ENCODE peak calls at places on chromosome 13, in seven cellular contexts. D is tibial artery, G is endodermal cell, Q is A673, M is GM12878, W is uterus, S is brain microvascular endothelial cell. V is an unnamed sample. For H3K27me3, the result is how much of the 10 kb centered on the place peaks cover.

GRCh38 chr13:113863511-113864302 is at the start of gene GAS6:
- DNase-seq in D (peak), M (no peak), G (peak), S (no peak), Q (no peak), W (peak), V (no peak)

GRCh38 chr13:113401452-113402415 is 37.8 kb upstream of the GRTP1 start:
- DNase-seq in D (peak), S (no peak), Q (no peak), W (no peak), M (no peak), G (peak), V (no peak)

GRCh38 chr13:95403349-95404140 is 102.3 kb upstream of the ABCC4 start:
- DNase-seq in D (no peak), Q (peak), W (no peak), M (no peak), G (peak), S (no peak), V (peak)

GRCh38 chr13:34756136-34756535 is 185.9 kb upstream of the NBEA start:
- DNase-seq in G (no peak), S (no peak), W (no peak), D (no peak), M (no peak), Q (no peak), V (no peak)

GRCh38 chr13:97975280-97975850 is 21.9 kb downstream of the IPO5 start:
- DNase-seq in M (no peak), S (no peak), D (no peak), Q (peak), G (no peak), W (no peak), V (no peak)

GRCh38 chr13:35920816-35921215 is 210.4 kb downstream of the DCLK1 start:
- DNase-seq in Q (no peak), W (no peak), G (peak), D (no peak), M (no peak), S (no peak), V (no peak)

GRCh38 chr13:41639955-41640780 is 182.8 kb downstream of the RGCC start:
- DNase-seq in M (no peak), G (no peak), W (peak), D (no peak), S (no peak), Q (peak), V (no peak)

GRCh38 chr13:63190742-63191141 is 1775.1 kb upstream of the PCDH20 start:
- DNase-seq in Q (peak), G (no peak), M (no peak), D (no peak), W (no peak), S (peak), V (no peak)

GRCh38 chr13:20193924-20194631 is 1.3 kb upstream of the GJB2 start:
- DNase-seq in Q (no peak), G (peak), S (no peak), W (no peak), M (no peak), D (no peak), V (no peak)

GRCh38 chr13:90918551-90918950 is 428.9 kb upstream of the MIR17HG start:
- DNase-seq in D (no peak), W (no peak), Q (peak), G (no peak), M (no peak), S (no peak), V (no peak)

GRCh38 chr13:51644649-51645048 is 60.4 kb downstream of the WDFY2 start:
- DNase-seq in D (no peak), G (no peak), Q (no peak), M (no peak), W (no peak), S (peak), V (no peak)

GRCh38 chr13:27789153-27789494 is 3.2 kb upstream of the GSX1 start:
- DNase-seq in D (no peak), M (no peak), W (no peak), G (no peak), S (no peak), Q (no peak), V (no peak)

GRCh38 chr13:106533940-106534843 is 1.3 kb downstream of the EFNB2 start:
- DNase-seq in W (peak), G (peak), S (peak), M (no peak), Q (no peak), D (peak), V (peak)

DNA sequence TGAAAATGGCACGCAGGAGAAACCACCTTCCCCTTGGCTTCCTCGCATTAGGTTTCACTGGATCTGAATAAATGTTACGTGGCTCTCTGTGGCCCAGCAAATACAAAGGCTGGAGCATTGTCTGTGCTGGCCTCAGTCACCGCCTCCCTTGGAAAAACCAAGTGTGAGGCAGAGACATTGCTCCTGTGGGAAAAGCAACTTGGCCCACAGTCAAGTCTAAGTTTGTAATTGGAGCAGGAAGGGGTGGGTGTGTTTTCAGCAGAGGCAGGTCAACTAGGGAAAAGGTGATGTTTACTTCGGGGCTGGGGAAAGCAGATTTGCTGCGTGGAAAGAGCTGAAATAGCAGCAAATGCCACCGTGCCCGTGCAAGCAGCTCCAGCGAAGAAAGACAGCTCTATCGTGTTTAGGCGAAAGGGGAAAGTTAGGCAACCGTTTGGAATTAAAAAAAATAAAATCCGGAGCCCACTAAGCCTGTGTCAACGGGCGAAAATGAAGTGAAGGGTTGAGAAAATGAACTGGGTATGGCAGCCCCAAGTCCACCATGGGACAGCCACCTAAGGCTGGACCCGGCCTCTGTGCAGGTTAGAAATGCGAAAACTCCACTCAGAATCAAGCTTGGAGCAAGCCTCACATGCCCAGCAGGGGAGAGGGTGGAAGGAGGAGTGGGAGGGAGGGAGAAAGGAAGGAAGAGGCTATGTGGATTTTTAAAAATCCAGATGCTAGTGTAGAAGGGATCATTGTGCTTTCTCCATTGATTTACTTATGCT is 101.4 kb downstream of the IRS2 start:
- DNase-seq in W (no peak), D (no peak), G (no peak), M (no peak), S (peak), Q (peak), V (no peak)
- H3K4me3 ChIP-seq in W (no peak), D (peak), G (no peak), M (no peak), S (no peak), Q (peak), V (no peak)

DNA sequence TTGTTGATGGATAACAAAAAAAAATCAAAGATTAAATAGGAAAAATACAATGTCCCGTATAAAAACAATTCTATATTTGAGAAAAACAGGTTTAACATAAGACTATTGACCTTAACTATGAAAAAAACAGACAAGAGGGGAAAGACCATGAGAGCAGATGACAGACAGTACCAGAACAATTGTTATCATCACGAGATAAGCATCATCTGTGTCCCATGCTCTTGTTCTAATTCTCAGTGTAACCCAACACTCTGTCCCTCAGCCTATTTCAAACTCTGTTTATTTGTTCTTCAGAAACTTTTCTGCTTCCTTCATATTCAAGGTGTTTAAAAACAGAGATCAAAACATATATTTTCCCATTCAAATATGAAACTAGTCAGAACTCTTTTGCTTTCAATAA is 216.4 kb downstream of the PCDH9 start:
- DNase-seq in W (no peak), Q (no peak), M (no peak), D (no peak), G (no peak), S (no peak), V (no peak)
- TF ChIP-seq CTCF in W (no peak), Q (no peak), M (no peak), D (no peak), G (no peak), S (no peak), V (no peak)

GRCh38 chr13:46855166-46855565 is 41.7 kb downstream of the HTR2A start:
- DNase-seq in Q (no peak), D (no peak), M (no peak), S (no peak), G (no peak), W (no peak), V (no peak)
- H3K27me3 ChIP-seq in Q (under half), D (under half), M (under half), S (under half), G (half or more), W (under half), V (under half)

GRCh38 chr13:99746857-99747710 is 224.5 kb downstream of the ZIC5 start:
- DNase-seq in Q (no peak), G (peak), W (no peak), D (no peak), M (no peak), S (no peak), V (no peak)
- H3K4me3 ChIP-seq in Q (no peak), G (peak), W (no peak), D (no peak), M (no peak), S (no peak), V (no peak)

GRCh38 chr13:61466280-61466679 is 50.6 kb upstream of the PCDH20 start:
- DNase-seq in D (no peak), S (no peak), W (no peak), G (peak), Q (no peak), M (no peak), V (no peak)
- TF ChIP-seq CTCF in D (no peak), S (peak), W (no peak), G (peak), Q (peak), M (peak), V (no peak)

GRCh38 chr13:112329376-112329775 is 46.8 kb upstream of the SPACA7 start:
- DNase-seq in M (no peak), Q (no peak), S (no peak), W (no peak), D (no peak), G (peak), V (no peak)

GRCh38 chr13:112330066-112330465 is 46.1 kb upstream of the SPACA7 start:
- DNase-seq in M (no peak), G (peak), S (no peak), D (no peak), W (no peak), Q (no peak), V (no peak)

GRCh38 chr13:112328936-112329335 is 47.2 kb upstream of the SPACA7 start:
- DNase-seq in G (no peak), Q (no peak), S (no peak), W (no peak), M (no peak), D (no peak), V (no peak)

GRCh38 chr13:112331675-112332074 is 44.5 kb upstream of the SPACA7 start:
- DNase-seq in D (no peak), Q (no peak), M (no peak), W (no peak), S (no peak), G (peak), V (no peak)

DNA sequence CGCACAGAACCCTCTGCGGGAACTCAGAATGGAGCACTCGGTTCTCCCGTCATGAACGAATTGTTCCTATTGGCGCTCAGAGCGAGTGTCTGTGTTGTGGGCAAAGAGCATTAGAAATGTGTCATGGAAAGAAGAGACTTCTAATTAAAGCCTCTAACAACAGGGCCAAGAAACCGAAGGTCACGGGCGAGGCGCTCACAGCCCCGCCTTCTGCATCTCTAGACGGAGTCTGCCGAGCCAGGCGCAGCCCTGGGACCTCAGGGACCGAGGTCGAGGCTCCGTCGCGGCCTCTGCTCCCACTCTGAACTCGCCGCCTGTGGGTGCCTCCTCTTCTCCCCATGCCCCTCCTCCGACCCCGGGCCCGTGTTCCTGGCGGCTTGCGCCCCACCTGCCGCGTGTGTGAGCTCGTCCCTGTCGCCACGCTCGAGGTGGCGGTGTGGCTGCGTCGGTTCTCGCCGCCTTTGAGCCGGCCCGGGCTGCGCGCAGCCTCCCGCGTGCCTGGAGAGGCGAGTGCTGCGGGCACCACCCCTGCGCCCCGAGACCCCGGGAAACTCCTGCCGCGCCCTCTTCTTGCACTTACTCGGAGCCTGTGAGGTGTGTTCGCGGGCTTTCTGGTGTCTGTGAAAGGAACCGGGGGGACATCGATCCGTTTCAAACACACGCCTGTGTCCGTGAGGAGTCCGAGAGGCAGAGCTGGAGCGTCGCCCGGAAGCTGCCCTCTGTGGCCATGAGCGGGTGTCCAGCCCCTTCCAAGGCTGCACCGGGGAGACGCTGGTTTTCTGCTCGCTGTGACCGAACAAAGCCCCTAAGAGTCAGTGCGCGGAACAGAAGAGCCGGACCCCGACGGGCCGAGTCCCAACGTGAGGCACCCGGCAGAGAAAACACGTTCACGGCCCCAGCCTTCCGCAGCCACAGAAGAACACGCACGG is 45.4 kb upstream of the SPACA7 start:
- DNase-seq in G (peak), M (no peak), D (no peak), W (no peak), S (no peak), Q (no peak), V (no peak)
- H3K27me3 ChIP-seq in G (under half), M (under half), D (under half), W (under half), S (under half), Q (half or more), V (under half)

DNA sequence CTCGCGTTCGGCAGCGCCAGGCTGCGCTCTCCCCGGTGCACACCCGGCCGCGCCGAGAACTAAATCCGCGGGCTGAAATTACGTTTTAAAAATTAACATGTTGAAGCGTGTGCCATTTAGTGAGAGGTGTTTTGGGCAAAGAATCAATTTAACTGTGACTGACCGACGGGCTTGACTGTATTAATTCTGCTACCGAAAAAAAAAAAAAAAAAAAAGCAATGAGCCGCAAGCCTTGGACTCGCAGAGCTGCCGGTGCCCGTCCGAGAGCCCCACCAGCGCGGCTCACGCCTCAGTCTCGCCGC is 9.6 kb upstream of the SOX1 start:
- DNase-seq in W (no peak), S (no peak), D (no peak), M (no peak), G (no peak), Q (no peak), V (no peak)
- H3K4me3 ChIP-seq in W (no peak), S (no peak), D (no peak), M (no peak), G (no peak), Q (peak), V (no peak)

DNA sequence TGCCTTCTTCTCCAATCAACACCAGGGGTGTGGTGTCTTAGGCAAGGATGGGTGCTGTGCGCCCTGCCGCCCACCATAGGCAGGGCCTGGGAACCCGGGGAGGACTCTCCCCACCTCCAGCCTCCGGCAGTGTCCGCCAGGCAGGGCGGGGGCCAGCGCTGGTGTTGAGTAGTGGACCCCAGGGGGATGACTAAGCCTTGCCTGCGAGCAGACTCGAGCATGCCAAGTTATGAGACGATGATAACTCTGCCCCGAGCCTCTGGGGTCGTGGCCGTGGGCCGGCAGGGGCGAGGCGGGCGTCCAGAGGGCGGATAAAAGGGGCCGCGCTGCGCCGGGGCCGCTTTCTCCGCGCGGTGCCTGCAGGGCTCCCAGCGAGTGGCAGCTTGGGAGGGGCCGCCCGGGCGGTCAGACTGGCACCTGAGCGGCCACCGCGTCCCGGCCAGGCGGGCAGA is at the start of gene MEDAG:
- DNase-seq in S (peak), G (no peak), Q (no peak), M (no peak), D (peak), W (peak), V (no peak)
- TF ChIP-seq CTCF in S (no peak), G (no peak), Q (no peak), M (no peak), D (no peak), W (no peak), V (no peak)

V was measured in GM06990.